ENCODE peak calls at places on chromosomes 3 and 15, in nine cellular contexts. I is choroid plexus epithelial cell; S is activated naive CD4-positive, alpha-beta T cell treated with anti-CD3 and anti-CD28 coated beads, Interleukin-2, amount 50 U/mL, for 16 hours; E is left ventricle myocardium superior; N is naive thymus-derived CD4-positive, alpha-beta T cell; L is iris pigment epithelial cell; P is activated CD4-positive, alpha-beta T cell treated with anti-CD3 and anti-CD28 coated beads, Interleukin-2, amount 50 U/mL, for 24 hours; H is stimulated activated CD8-positive, alpha-beta memory T cell treated with anti-CD3 and anti-CD28 coated beads, Interleukin-15, amount 100 ng/mL, for 1 hour; D is G401. R is an unnamed sample.

GRCh38 chr15:37616215-37616614 is 318.2 kb upstream of the TMCO5A start:
- DNase-seq in H (no peak), P (no peak), I (no peak), N (no peak), L (no peak), E (no peak), S (no peak), D (no peak), R (no peak)

GRCh38 chr3:129715854-129716253 is 109.4 kb upstream of the PLXND1 start:
- DNase-seq in H (no peak), I (no peak), D (no peak), E (no peak), L (no peak), P (no peak), N (no peak), S (no peak), R (no peak)

GRCh38 chr15:81950841-81951414 is 94.9 kb downstream of the MEX3B start:
- DNase-seq in D (no peak), S (no peak), N (no peak), L (peak; percentile 27), H (no peak), I (peak; percentile 60), P (no peak), E (no peak), R (no peak)

GRCh38 chr3:6799264-6799915 is 61.5 kb upstream of the GRM7 start:
- DNase-seq in P (peak; percentile 2), N (peak; percentile 12), H (no peak), D (peak; percentile 2), S (peak; percentile 18), I (peak; percentile 9), E (peak; percentile 29), L (no peak), R (peak; percentile 36)

GRCh38 chr3:23993556-23994246 is 48.6 kb downstream of the NR1D2 start:
- DNase-seq in I (no peak), D (no peak), S (no peak), L (no peak), N (no peak), P (no peak), H (no peak), E (no peak), R (peak; percentile 23)

GRCh38 chr3:172569128-172570008 is 46.1 kb upstream of the TNFSF10 start:
- DNase-seq in P (no peak), S (no peak), I (peak; percentile 29), L (peak; percentile 43), H (no peak), D (no peak), N (no peak), E (no peak), R (no peak)

GRCh38 chr3:24450142-24450932 is 44.3 kb downstream of the THRB start:
- DNase-seq in E (no peak), N (no peak), H (no peak), L (no peak), D (no peak), P (no peak), S (no peak), I (no peak), R (no peak)

GRCh38 chr3:27521179-27521871 is 37.1 kb upstream of the SLC4A7 start:
- DNase-seq in E (no peak), H (no peak), S (no peak), I (peak; percentile 97), P (no peak), D (no peak), N (no peak), L (peak; percentile 98), R (peak; percentile 9)

GRCh38 chr3:23073721-23074300 is 129.3 kb upstream of the UBE2E2 start:
- DNase-seq in H (no peak), P (no peak), I (no peak), E (no peak), L (no peak), N (no peak), D (no peak), S (no peak), R (no peak)

GRCh38 chr3:46087871-46088270 is 60.6 kb upstream of the XCR1 start:
- DNase-seq in S (no peak), L (peak; percentile 50), D (peak; percentile 32), E (no peak), I (peak; percentile 85), P (no peak), H (no peak), N (no peak), R (peak; percentile 60)

GRCh38 chr3:73431136-73431933 is 193.4 kb downstream of the PDZRN3 start:
- DNase-seq in N (no peak), D (no peak), S (no peak), I (no peak), P (no peak), H (no peak), L (no peak), E (no peak), R (no peak)

GRCh38 chr3:170467560-170467959 is 48.9 kb downstream of the CLDN11 start:
- DNase-seq in D (no peak), H (no peak), I (no peak), P (no peak), E (no peak), N (no peak), S (no peak), L (no peak), R (no peak)

GRCh38 chr3:169591983-169592644 is 71.4 kb downstream of the MECOM start:
- DNase-seq in I (no peak), E (no peak), N (no peak), P (no peak), S (no peak), H (no peak), L (no peak), D (no peak), R (no peak)